ENCODE peak calls at places on chromosomes 7 and 10, in eight cellular contexts. A is K562; S is CD4-positive, alpha-beta memory T cell; G is Panc1; K is mucosa of descending colon; B is upper lobe of right lung; I is effector memory CD4-positive, alpha-beta T cell; J is adrenal gland. M is an unnamed sample.

GRCh38 chr10:70561051-70561450 is 41.5 kb downstream of the PRF1 start:
- DNase-seq in A (no peak), G (no peak), I (no peak), B (peak; percentile 77), J (no peak), K (no peak), S (no peak), M (no peak)

GRCh38 chr7:45651056-45651444 is 76.9 kb downstream of the ADCY1 start:
- DNase-seq in A (no peak), K (no peak), G (no peak), J (no peak), S (no peak), B (no peak), I (no peak), M (no peak)

GRCh38 chr10:59887972-59888640 is 18.2 kb downstream of the CCDC6 start:
- DNase-seq in J (no peak), A (no peak), I (no peak), B (no peak), K (no peak), G (no peak), S (no peak), M (no peak)

GRCh38 chr7:76057813-76058145 is 9.9 kb downstream of the MDH2 start:
- DNase-seq in K (no peak), G (no peak), I (no peak), B (no peak), S (no peak), J (peak; percentile 95), A (no peak), M (no peak)

GRCh38 chr7:155954550-155955366 is 142.5 kb upstream of the SHH start:
- DNase-seq in S (no peak), B (no peak), I (no peak), G (no peak), A (no peak), K (no peak), J (no peak), M (no peak)

GRCh38 chr7:100506356-100506930 is 22.7 kb downstream of the NYAP1 start:
- DNase-seq in G (no peak), K (no peak), A (peak; percentile 35), J (no peak), S (no peak), I (no peak), B (no peak), M (no peak)

GRCh38 chr7:23369100-23369499 is 70.0 kb downstream of the MALSU1 start:
- DNase-seq in J (no peak), I (no peak), S (no peak), G (no peak), K (no peak), B (no peak), A (no peak), M (no peak)

GRCh38 chr10:71143170-71143569 is 69.2 kb upstream of the UNC5B start:
- DNase-seq in K (no peak), J (no peak), A (no peak), I (no peak), B (no peak), G (no peak), S (no peak), M (no peak)

GRCh38 chr7:158820656-158821055 is 8.7 kb downstream of the ESYT2 start:
- DNase-seq in G (no peak), J (no peak), K (no peak), B (no peak), A (no peak), S (no peak), I (no peak), M (peak; percentile 44)

GRCh38 chr7:54529568-54529967 is 12.6 kb upstream of the VSTM2A start:
- DNase-seq in K (no peak), B (no peak), I (no peak), G (no peak), J (no peak), S (no peak), A (no peak), M (no peak)

GRCh38 chr10:3873728-3874461 is 88.9 kb upstream of the KLF6 start:
- DNase-seq in K (no peak), J (no peak), S (peak; percentile 85), G (no peak), I (no peak), A (peak; percentile 39), B (no peak), M (no peak)

GRCh38 chr7:128364166-128364565 is 2.7 kb upstream of the PRRT4 start:
- DNase-seq in J (no peak), I (no peak), G (no peak), S (no peak), B (no peak), A (no peak), K (no peak), M (no peak)

GRCh38 chr7:100723732-100724275 is 3.5 kb downstream of the EPO start:
- DNase-seq in I (no peak), B (no peak), A (no peak), J (no peak), K (no peak), S (no peak), G (no peak), M (no peak)

DNA sequence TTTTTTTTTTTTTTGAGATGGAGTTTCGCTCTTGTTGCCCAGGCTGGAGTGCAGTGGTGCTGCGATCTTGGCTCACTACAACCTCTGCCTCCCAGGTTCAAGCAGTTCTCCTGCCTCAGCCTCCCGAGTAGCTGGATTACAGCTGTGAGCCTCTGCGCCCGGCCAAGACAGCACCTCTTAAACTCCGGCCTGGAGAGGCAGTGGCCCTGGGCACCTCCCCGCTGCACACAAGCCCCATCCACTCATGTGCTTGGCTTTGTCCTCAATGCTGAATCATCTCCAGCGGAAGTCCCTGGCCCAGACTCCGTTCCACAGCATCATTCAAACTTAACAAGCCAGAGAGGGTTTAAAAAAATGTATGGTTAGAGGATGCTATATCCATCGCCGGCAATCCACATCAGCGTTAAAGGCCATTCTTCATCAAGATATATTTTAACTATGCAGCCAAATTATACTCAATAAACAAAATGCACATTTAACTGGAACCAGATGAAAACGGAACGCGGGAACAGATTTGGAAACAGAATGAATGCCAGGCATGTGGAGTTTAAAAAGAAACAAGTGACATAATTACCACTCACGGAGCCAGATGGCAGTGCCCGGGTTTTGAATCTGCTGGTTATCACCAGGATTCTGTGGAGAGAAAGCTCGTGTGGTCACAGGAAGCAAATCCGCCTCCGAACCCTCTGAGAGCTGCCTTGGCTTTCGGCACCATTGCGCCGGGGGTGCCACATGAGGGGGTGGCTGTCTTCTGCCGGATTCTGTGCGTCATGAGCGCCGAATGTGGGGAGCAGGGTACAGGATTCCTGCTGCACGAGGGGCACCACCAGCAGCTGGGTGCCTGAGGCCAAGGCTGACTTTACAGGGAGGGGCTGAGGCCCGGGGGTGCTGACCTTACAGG is 45.6 kb upstream of the CFAP46 start:
- DNase-seq in A (no peak), S (no peak), J (no peak), B (peak; percentile 43), K (peak; percentile 49), G (no peak), I (no peak), M (peak; percentile 63)
- H3K4me3 ChIP-seq in A (no peak overlapping the region), S (no peak overlapping the region), J (no peak overlapping the region), B (no peak overlapping the region), K (no peak overlapping the region), G (no peak overlapping the region), I (no peak overlapping the region), M (peak overlapping the region; percentile 24)

GRCh38 chr10:110644598-110645462 is 694 bp downstream of the RBM20 start:
- DNase-seq in A (no peak), G (no peak), K (no peak), B (no peak), S (no peak), J (no peak), I (no peak), M (peak; percentile 70)
- H3K4me1 ChIP-seq in A (peaks cover 18% of the 10 kb centered on the region), G (peaks cover 17% of the 10 kb centered on the region), K (peaks cover 18% of the 10 kb centered on the region), B (peaks cover 15% of the 10 kb centered on the region), S (peaks cover 29% of the 10 kb centered on the region), J (peaks cover 16% of the 10 kb centered on the region), I (peaks cover 28% of the 10 kb centered on the region), M (peaks cover 55% of the 10 kb centered on the region)

DNA sequence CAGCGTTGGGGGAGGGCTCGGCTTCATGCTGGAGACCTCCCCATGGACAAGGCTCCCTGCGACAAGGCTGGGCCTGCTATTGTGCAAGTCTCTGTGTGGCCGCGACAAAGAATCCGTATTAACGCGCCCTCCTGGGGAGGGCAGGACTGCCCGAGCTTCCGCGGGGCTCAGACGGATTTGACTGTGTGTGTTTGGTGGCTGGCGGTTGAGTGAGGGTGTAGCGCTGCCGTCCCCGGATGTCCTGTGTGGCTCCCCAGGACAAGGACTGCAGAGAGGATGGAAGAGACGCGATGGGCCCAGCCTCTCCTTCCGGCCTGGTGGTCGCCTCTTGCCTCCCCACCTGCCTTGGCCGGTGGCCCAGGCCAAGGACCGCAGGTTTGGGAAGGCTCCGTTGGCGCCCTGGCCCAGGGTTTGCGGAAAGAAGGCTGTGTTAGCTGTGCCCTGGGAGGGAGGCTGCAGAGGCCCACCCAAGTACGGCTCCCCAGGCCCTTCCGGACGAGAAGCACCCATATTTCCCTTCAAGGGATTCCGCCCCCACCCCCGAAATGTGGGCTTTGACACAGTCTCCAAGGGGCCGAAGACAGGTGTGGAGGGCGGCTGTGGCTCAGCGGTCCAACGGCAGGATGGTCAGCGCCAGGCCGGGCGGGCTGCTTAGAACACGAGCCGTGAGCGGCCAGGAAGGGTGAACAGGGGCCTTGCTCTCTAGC is 2.3 kb downstream of the UNCX start:
- DNase-seq in I (no peak), B (no peak), G (no peak), K (no peak), S (no peak), A (no peak), J (no peak), M (no peak)
- H3K4me3 ChIP-seq in I (no peak overlapping the region), B (no peak overlapping the region), G (no peak overlapping the region), K (no peak overlapping the region), S (no peak overlapping the region), A (no peak overlapping the region), J (no peak overlapping the region), M (no peak overlapping the region)

GRCh38 chr10:29620112-29620690 is 14.6 kb downstream of the SVIL start:
- DNase-seq in G (no peak), S (no peak), J (no peak), A (no peak), B (no peak), K (no peak), I (no peak), M (no peak)
- H3K4me1 ChIP-seq in G (peaks cover 50% of the 10 kb centered on the region), S (no peaks in the 10 kb centered on the region), J (no peaks in the 10 kb centered on the region), A (no peaks in the 10 kb centered on the region), B (peaks cover 10% of the 10 kb centered on the region), K (peaks cover 38% of the 10 kb centered on the region), I (peaks cover 2% of the 10 kb centered on the region), M (peaks cover 23% of the 10 kb centered on the region)

GRCh38 chr10:22810643-22811254 is 96.4 kb upstream of the PIP4K2A start:
- DNase-seq in S (no peak), B (no peak), G (no peak), K (no peak), J (no peak), I (no peak), A (no peak), M (no peak)
- H3K4me3 ChIP-seq in S (no peak overlapping the region), B (no peak overlapping the region), G (no peak overlapping the region), K (no peak overlapping the region), J (no peak overlapping the region), I (no peak overlapping the region), A (no peak overlapping the region), M (no peak overlapping the region)